ENCODE peak calls at places on chromosomes 11 and 22, in seven cellular contexts. One of them, this sample, is unnamed.

GRCh38 chr11:61963282-61964057 is 4.0 kb downstream of the FTH1 start:
- ATAC-seq in activated B cell treated with CpG ODN at 0.5 μM for 24 hours: peak
- ATAC-seq in stimulated activated naive CD8-positive, alpha-beta T cell treated with anti-CD3 and anti-CD28 coated beads, Interleukin-15, Interleukin-2, amounts not matched to agents 100 U/mL and 50 U/mL, for 24 hours: no peak
- ATAC-seq in activated naive CD8-positive, alpha-beta T cell treated with anti-CD3 and anti-CD28 coated beads, Interleukin-2, amount 10 ng/mL, durations not matched to agents 7 days and 5 days: no peak
- ATAC-seq in activated CD8-positive, alpha-beta T cell treated with anti-CD3 and anti-CD28 coated beads, Interleukin-2, amount 10 ng/mL, durations not matched to agents 7 days and 5 days: no peak
- ATAC-seq in T-cell: no peak
- ATAC-seq in mucosa of descending colon: peak
- ATAC-seq in this sample: peak

GRCh38 chr11:68552542-68552941 is 92.0 kb downstream of the PPP6R3 start:
- ATAC-seq in mucosa of descending colon: no peak
- ATAC-seq in T-cell: no peak
- ATAC-seq in stimulated activated naive CD8-positive, alpha-beta T cell treated with anti-CD3 and anti-CD28 coated beads, Interleukin-15, Interleukin-2, amounts not matched to agents 100 U/mL and 50 U/mL, for 24 hours: no peak
- ATAC-seq in activated CD8-positive, alpha-beta T cell treated with anti-CD3 and anti-CD28 coated beads, Interleukin-2, amount 10 ng/mL, durations not matched to agents 7 days and 5 days: no peak
- ATAC-seq in activated naive CD8-positive, alpha-beta T cell treated with anti-CD3 and anti-CD28 coated beads, Interleukin-2, amount 10 ng/mL, durations not matched to agents 7 days and 5 days: no peak
- ATAC-seq in activated B cell treated with CpG ODN at 0.5 μM for 24 hours: no peak
- ATAC-seq in this sample: no peak

GRCh38 chr11:15938362-15938725 is 418.0 kb downstream of the SOX6 start:
- ATAC-seq in activated B cell treated with CpG ODN at 0.5 μM for 24 hours: no peak
- ATAC-seq in T-cell: no peak
- ATAC-seq in activated naive CD8-positive, alpha-beta T cell treated with anti-CD3 and anti-CD28 coated beads, Interleukin-2, amount 10 ng/mL, durations not matched to agents 7 days and 5 days: no peak
- ATAC-seq in stimulated activated naive CD8-positive, alpha-beta T cell treated with anti-CD3 and anti-CD28 coated beads, Interleukin-15, Interleukin-2, amounts not matched to agents 100 U/mL and 50 U/mL, for 24 hours: no peak
- ATAC-seq in mucosa of descending colon: no peak
- ATAC-seq in activated CD8-positive, alpha-beta T cell treated with anti-CD3 and anti-CD28 coated beads, Interleukin-2, amount 10 ng/mL, durations not matched to agents 7 days and 5 days: no peak
- ATAC-seq in this sample: no peak

GRCh38 chr11:33949201-33949913 is 57.5 kb upstream of the LMO2 start:
- ATAC-seq in activated B cell treated with CpG ODN at 0.5 μM for 24 hours: no peak
- ATAC-seq in mucosa of descending colon: no peak
- ATAC-seq in stimulated activated naive CD8-positive, alpha-beta T cell treated with anti-CD3 and anti-CD28 coated beads, Interleukin-15, Interleukin-2, amounts not matched to agents 100 U/mL and 50 U/mL, for 24 hours: no peak
- ATAC-seq in T-cell: no peak
- ATAC-seq in activated CD8-positive, alpha-beta T cell treated with anti-CD3 and anti-CD28 coated beads, Interleukin-2, amount 10 ng/mL, durations not matched to agents 7 days and 5 days: no peak
- ATAC-seq in activated naive CD8-positive, alpha-beta T cell treated with anti-CD3 and anti-CD28 coated beads, Interleukin-2, amount 10 ng/mL, durations not matched to agents 7 days and 5 days: no peak
- ATAC-seq in this sample: no peak

GRCh38 chr11:96242191-96242845 is 100.7 kb downstream of the MAML2 start:
- ATAC-seq in activated B cell treated with CpG ODN at 0.5 μM for 24 hours: no peak
- ATAC-seq in activated naive CD8-positive, alpha-beta T cell treated with anti-CD3 and anti-CD28 coated beads, Interleukin-2, amount 10 ng/mL, durations not matched to agents 7 days and 5 days: no peak
- ATAC-seq in T-cell: no peak
- ATAC-seq in stimulated activated naive CD8-positive, alpha-beta T cell treated with anti-CD3 and anti-CD28 coated beads, Interleukin-15, Interleukin-2, amounts not matched to agents 100 U/mL and 50 U/mL, for 24 hours: no peak
- ATAC-seq in mucosa of descending colon: no peak
- ATAC-seq in activated CD8-positive, alpha-beta T cell treated with anti-CD3 and anti-CD28 coated beads, Interleukin-2, amount 10 ng/mL, durations not matched to agents 7 days and 5 days: no peak
- ATAC-seq in this sample: no peak

GRCh38 chr11:5643585-5643984 is 18.8 kb downstream of the TRIM34 start:
- ATAC-seq in activated CD8-positive, alpha-beta T cell treated with anti-CD3 and anti-CD28 coated beads, Interleukin-2, amount 10 ng/mL, durations not matched to agents 7 days and 5 days: no peak
- ATAC-seq in mucosa of descending colon: no peak
- ATAC-seq in activated B cell treated with CpG ODN at 0.5 μM for 24 hours: no peak
- ATAC-seq in activated naive CD8-positive, alpha-beta T cell treated with anti-CD3 and anti-CD28 coated beads, Interleukin-2, amount 10 ng/mL, durations not matched to agents 7 days and 5 days: no peak
- ATAC-seq in stimulated activated naive CD8-positive, alpha-beta T cell treated with anti-CD3 and anti-CD28 coated beads, Interleukin-15, Interleukin-2, amounts not matched to agents 100 U/mL and 50 U/mL, for 24 hours: peak
- ATAC-seq in T-cell: no peak
- ATAC-seq in this sample: no peak

GRCh38 chr11:1041936-1042608 is 5.6 kb upstream of the MUC6 start:
- ATAC-seq in stimulated activated naive CD8-positive, alpha-beta T cell treated with anti-CD3 and anti-CD28 coated beads, Interleukin-15, Interleukin-2, amounts not matched to agents 100 U/mL and 50 U/mL, for 24 hours: no peak
- ATAC-seq in activated naive CD8-positive, alpha-beta T cell treated with anti-CD3 and anti-CD28 coated beads, Interleukin-2, amount 10 ng/mL, durations not matched to agents 7 days and 5 days: no peak
- ATAC-seq in activated B cell treated with CpG ODN at 0.5 μM for 24 hours: no peak
- ATAC-seq in mucosa of descending colon: peak
- ATAC-seq in T-cell: no peak
- ATAC-seq in activated CD8-positive, alpha-beta T cell treated with anti-CD3 and anti-CD28 coated beads, Interleukin-2, amount 10 ng/mL, durations not matched to agents 7 days and 5 days: no peak
- ATAC-seq in this sample: no peak

GRCh38 chr11:65793144-65793581 is 6.3 kb downstream of the OVOL1 start:
- ATAC-seq in stimulated activated naive CD8-positive, alpha-beta T cell treated with anti-CD3 and anti-CD28 coated beads, Interleukin-15, Interleukin-2, amounts not matched to agents 100 U/mL and 50 U/mL, for 24 hours: no peak
- ATAC-seq in activated naive CD8-positive, alpha-beta T cell treated with anti-CD3 and anti-CD28 coated beads, Interleukin-2, amount 10 ng/mL, durations not matched to agents 7 days and 5 days: no peak
- ATAC-seq in activated CD8-positive, alpha-beta T cell treated with anti-CD3 and anti-CD28 coated beads, Interleukin-2, amount 10 ng/mL, durations not matched to agents 7 days and 5 days: no peak
- ATAC-seq in mucosa of descending colon: peak
- ATAC-seq in T-cell: no peak
- ATAC-seq in activated B cell treated with CpG ODN at 0.5 μM for 24 hours: no peak
- ATAC-seq in this sample: no peak

GRCh38 chr11:1623716-1624115 is 1.8 kb upstream of the KRTAP5-4 start:
- ATAC-seq in activated CD8-positive, alpha-beta T cell treated with anti-CD3 and anti-CD28 coated beads, Interleukin-2, amount 10 ng/mL, durations not matched to agents 7 days and 5 days: no peak
- ATAC-seq in activated B cell treated with CpG ODN at 0.5 μM for 24 hours: no peak
- ATAC-seq in activated naive CD8-positive, alpha-beta T cell treated with anti-CD3 and anti-CD28 coated beads, Interleukin-2, amount 10 ng/mL, durations not matched to agents 7 days and 5 days: no peak
- ATAC-seq in stimulated activated naive CD8-positive, alpha-beta T cell treated with anti-CD3 and anti-CD28 coated beads, Interleukin-15, Interleukin-2, amounts not matched to agents 100 U/mL and 50 U/mL, for 24 hours: no peak
- ATAC-seq in T-cell: no peak
- ATAC-seq in mucosa of descending colon: no peak
- ATAC-seq in this sample: no peak

GRCh38 chr11:35464308-35464707 is 45.0 kb upstream of the SLC1A2 start:
- ATAC-seq in activated naive CD8-positive, alpha-beta T cell treated with anti-CD3 and anti-CD28 coated beads, Interleukin-2, amount 10 ng/mL, durations not matched to agents 7 days and 5 days: no peak
- ATAC-seq in activated CD8-positive, alpha-beta T cell treated with anti-CD3 and anti-CD28 coated beads, Interleukin-2, amount 10 ng/mL, durations not matched to agents 7 days and 5 days: no peak
- ATAC-seq in stimulated activated naive CD8-positive, alpha-beta T cell treated with anti-CD3 and anti-CD28 coated beads, Interleukin-15, Interleukin-2, amounts not matched to agents 100 U/mL and 50 U/mL, for 24 hours: no peak
- ATAC-seq in activated B cell treated with CpG ODN at 0.5 μM for 24 hours: no peak
- ATAC-seq in T-cell: no peak
- ATAC-seq in mucosa of descending colon: no peak
- ATAC-seq in this sample: no peak

GRCh38 chr11:113193894-113194293 is 120.5 kb upstream of the TTC12 start:
- ATAC-seq in stimulated activated naive CD8-positive, alpha-beta T cell treated with anti-CD3 and anti-CD28 coated beads, Interleukin-15, Interleukin-2, amounts not matched to agents 100 U/mL and 50 U/mL, for 24 hours: no peak
- ATAC-seq in activated CD8-positive, alpha-beta T cell treated with anti-CD3 and anti-CD28 coated beads, Interleukin-2, amount 10 ng/mL, durations not matched to agents 7 days and 5 days: no peak
- ATAC-seq in T-cell: no peak
- ATAC-seq in activated naive CD8-positive, alpha-beta T cell treated with anti-CD3 and anti-CD28 coated beads, Interleukin-2, amount 10 ng/mL, durations not matched to agents 7 days and 5 days: no peak
- ATAC-seq in activated B cell treated with CpG ODN at 0.5 μM for 24 hours: no peak
- ATAC-seq in mucosa of descending colon: no peak
- ATAC-seq in this sample: no peak

GRCh38 chr11:25432376-25432775 is 899.6 kb upstream of the ANO3 start:
- ATAC-seq in stimulated activated naive CD8-positive, alpha-beta T cell treated with anti-CD3 and anti-CD28 coated beads, Interleukin-15, Interleukin-2, amounts not matched to agents 100 U/mL and 50 U/mL, for 24 hours: no peak
- ATAC-seq in activated CD8-positive, alpha-beta T cell treated with anti-CD3 and anti-CD28 coated beads, Interleukin-2, amount 10 ng/mL, durations not matched to agents 7 days and 5 days: no peak
- ATAC-seq in T-cell: no peak
- ATAC-seq in activated naive CD8-positive, alpha-beta T cell treated with anti-CD3 and anti-CD28 coated beads, Interleukin-2, amount 10 ng/mL, durations not matched to agents 7 days and 5 days: no peak
- ATAC-seq in mucosa of descending colon: no peak
- ATAC-seq in activated B cell treated with CpG ODN at 0.5 μM for 24 hours: no peak
- ATAC-seq in this sample: no peak

GRCh38 chr22:24867327-24868022 is 61.5 kb downstream of the SGSM1 start:
- ATAC-seq in stimulated activated naive CD8-positive, alpha-beta T cell treated with anti-CD3 and anti-CD28 coated beads, Interleukin-15, Interleukin-2, amounts not matched to agents 100 U/mL and 50 U/mL, for 24 hours: no peak
- ATAC-seq in activated naive CD8-positive, alpha-beta T cell treated with anti-CD3 and anti-CD28 coated beads, Interleukin-2, amount 10 ng/mL, durations not matched to agents 7 days and 5 days: no peak
- ATAC-seq in T-cell: no peak
- ATAC-seq in activated CD8-positive, alpha-beta T cell treated with anti-CD3 and anti-CD28 coated beads, Interleukin-2, amount 10 ng/mL, durations not matched to agents 7 days and 5 days: no peak
- ATAC-seq in mucosa of descending colon: no peak
- ATAC-seq in activated B cell treated with CpG ODN at 0.5 μM for 24 hours: no peak
- ATAC-seq in this sample: no peak

GRCh38 chr22:24588756-24589481 is 4.0 kb downstream of the LRRC75B start:
- ATAC-seq in T-cell: no peak
- ATAC-seq in activated CD8-positive, alpha-beta T cell treated with anti-CD3 and anti-CD28 coated beads, Interleukin-2, amount 10 ng/mL, durations not matched to agents 7 days and 5 days: no peak
- ATAC-seq in mucosa of descending colon: no peak
- ATAC-seq in activated naive CD8-positive, alpha-beta T cell treated with anti-CD3 and anti-CD28 coated beads, Interleukin-2, amount 10 ng/mL, durations not matched to agents 7 days and 5 days: no peak
- ATAC-seq in activated B cell treated with CpG ODN at 0.5 μM for 24 hours: no peak
- ATAC-seq in stimulated activated naive CD8-positive, alpha-beta T cell treated with anti-CD3 and anti-CD28 coated beads, Interleukin-15, Interleukin-2, amounts not matched to agents 100 U/mL and 50 U/mL, for 24 hours: no peak
- ATAC-seq in this sample: no peak

GRCh38 chr22:43926349-43926710 is 2.7 kb downstream of the PNPLA3 start:
- ATAC-seq in activated CD8-positive, alpha-beta T cell treated with anti-CD3 and anti-CD28 coated beads, Interleukin-2, amount 10 ng/mL, durations not matched to agents 7 days and 5 days: no peak
- ATAC-seq in activated naive CD8-positive, alpha-beta T cell treated with anti-CD3 and anti-CD28 coated beads, Interleukin-2, amount 10 ng/mL, durations not matched to agents 7 days and 5 days: no peak
- ATAC-seq in mucosa of descending colon: no peak
- ATAC-seq in activated B cell treated with CpG ODN at 0.5 μM for 24 hours: no peak
- ATAC-seq in stimulated activated naive CD8-positive, alpha-beta T cell treated with anti-CD3 and anti-CD28 coated beads, Interleukin-15, Interleukin-2, amounts not matched to agents 100 U/mL and 50 U/mL, for 24 hours: no peak
- ATAC-seq in T-cell: no peak
- ATAC-seq in this sample: no peak

GRCh38 chr11:124322356-124322755 is 2.4 kb upstream of the OR8D2 start:
- ATAC-seq in activated naive CD8-positive, alpha-beta T cell treated with anti-CD3 and anti-CD28 coated beads, Interleukin-2, amount 10 ng/mL, durations not matched to agents 7 days and 5 days: no peak
- ATAC-seq in activated CD8-positive, alpha-beta T cell treated with anti-CD3 and anti-CD28 coated beads, Interleukin-2, amount 10 ng/mL, durations not matched to agents 7 days and 5 days: no peak
- ATAC-seq in mucosa of descending colon: peak
- ATAC-seq in activated B cell treated with CpG ODN at 0.5 μM for 24 hours: no peak
- ATAC-seq in stimulated activated naive CD8-positive, alpha-beta T cell treated with anti-CD3 and anti-CD28 coated beads, Interleukin-15, Interleukin-2, amounts not matched to agents 100 U/mL and 50 U/mL, for 24 hours: no peak
- ATAC-seq in T-cell: no peak
- ATAC-seq in this sample: no peak